ENCODE peak calls at places on chromosomes 4 and X, in five cellular contexts. Z is neural progenitor cell, B is Panc1, V is mesenchymal stem cell, E is gastrocnemius medialis. I is an unnamed sample.
A peak's percentile ranks its signal among the peaks of the same experiment; 100 is the strongest.

GRCh38 chr4:681736-682451 is 7.1 kb downstream of the SLC49A3 start:
- DNase-seq in E (no peak), Z (peak; percentile 63), B (no peak), V (no peak), I (peak; percentile 61)

GRCh38 chr4:3290476-3290875 is 2.3 kb upstream of the RGS12 start:
- DNase-seq in V (no peak), B (no peak), Z (no peak), E (peak; percentile 81), I (no peak)

GRCh38 chr4:129092636-129093172 is 635 bp downstream of the SCLT1 start:
- DNase-seq in V (peak; percentile 52), B (no peak), E (no peak), Z (no peak), I (no peak)

GRCh38 chrX:108018659-108019381 is 26.0 kb upstream of the VSIG1 start:
- DNase-seq in B (no peak), Z (no peak), V (no peak), E (no peak), I (no peak)

GRCh38 chrX:47224896-47225290 is 6.4 kb downstream of the CDK16 start:
- DNase-seq in E (no peak), B (no peak), V (no peak), Z (no peak), I (no peak)

GRCh38 chr4:87545052-87545451 is 15.9 kb upstream of the SPARCL1 start:
- DNase-seq in E (no peak), B (no peak), V (no peak), Z (no peak), I (no peak)

GRCh38 chr4:183639291-183639690 is 19.7 kb downstream of the RWDD4 start:
- DNase-seq in E (no peak), V (no peak), B (no peak), Z (no peak), I (no peak)

GRCh38 chr4:69754926-69755580 is 5.4 kb downstream of the SULT1B1 start:
- DNase-seq in E (no peak), B (no peak), V (no peak), Z (no peak), I (no peak)

GRCh38 chrX:104750146-104750699 is 184.2 kb downstream of the IL1RAPL2 start:
- DNase-seq in Z (no peak), B (no peak), E (no peak), V (no peak), I (no peak)

GRCh38 chr4:8435656-8436121 is 4.8 kb downstream of the ACOX3 start:
- DNase-seq in E (no peak), V (peak; percentile 35), Z (no peak), B (no peak), I (no peak)

GRCh38 chr4:53233396-53233795 is 132.5 kb downstream of the SCFD2 start:
- DNase-seq in B (no peak), Z (no peak), V (no peak), E (no peak), I (no peak)

DNA sequence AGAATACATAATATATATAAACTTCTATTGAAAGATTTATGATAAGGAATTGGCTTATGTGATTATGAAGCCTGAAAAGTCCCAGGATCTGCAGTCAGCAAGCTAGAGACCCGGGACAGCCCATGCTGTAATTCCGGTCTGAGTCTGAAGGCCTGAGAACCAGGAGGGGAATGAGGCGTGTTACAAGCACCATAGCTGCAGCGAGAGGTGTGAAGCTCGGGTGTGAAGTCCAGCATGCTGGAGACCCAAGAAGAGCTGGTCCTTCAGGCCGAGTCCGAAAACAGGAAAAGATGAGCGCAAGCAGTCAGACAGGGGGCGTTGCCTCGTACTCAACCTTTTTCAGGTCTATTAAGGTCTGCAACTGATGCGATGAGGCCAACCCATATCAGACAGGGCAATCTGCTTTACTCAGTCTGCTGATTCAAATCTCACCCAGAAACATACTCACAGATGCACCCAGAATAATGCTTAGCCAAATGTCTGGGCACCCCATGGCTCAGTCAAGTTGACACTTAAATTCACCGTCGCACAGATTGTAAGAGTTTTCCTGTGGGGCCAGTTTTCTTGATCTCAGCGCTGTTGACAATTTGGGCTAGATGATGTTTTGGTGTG is 40.4 kb downstream of the SMIM20 start:
- DNase-seq in B (no peak), Z (no peak), V (no peak), E (no peak), I (no peak)
- H3K4me1 ChIP-seq in B (no peaks in the 10 kb centered on the region), Z (peaks cover 45% of the 10 kb centered on the region), V (peaks cover 2% of the 10 kb centered on the region), E (no peaks in the 10 kb centered on the region), I (no peaks in the 10 kb centered on the region)

DNA sequence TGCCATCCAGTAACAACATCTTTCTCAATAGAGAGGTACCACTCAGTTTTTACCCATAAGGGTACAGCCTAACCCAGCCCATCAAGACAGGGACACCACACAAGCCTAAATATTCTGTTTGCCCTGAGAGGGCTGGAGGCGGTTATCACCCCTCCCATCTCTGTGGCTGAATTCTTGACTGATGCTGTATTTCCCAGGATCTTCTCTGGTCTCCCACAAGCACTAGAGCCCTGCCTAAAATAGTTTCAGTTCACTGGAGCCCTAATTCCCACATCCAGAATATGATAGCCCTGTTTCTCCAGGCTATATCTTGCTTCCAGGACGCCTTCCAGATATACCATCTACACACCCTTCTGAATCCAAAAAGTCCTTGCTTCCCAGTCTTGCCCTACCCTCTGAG is 91.6 kb upstream of the NMU start:
- DNase-seq in Z (no peak), B (no peak), E (no peak), V (no peak), I (no peak)
- H3K4me1 ChIP-seq in Z (no peaks in the 10 kb centered on the region), B (no peaks in the 10 kb centered on the region), E (no peaks in the 10 kb centered on the region), V (no peaks in the 10 kb centered on the region), I (no peaks in the 10 kb centered on the region)

GRCh38 chr4:27006646-27007045 is 146.0 kb downstream of the STIM2 start:
- DNase-seq in E (no peak), V (no peak), Z (no peak), B (no peak), I (no peak)
- H3K4me1 ChIP-seq in E (peaks cover 3% of the 10 kb centered on the region), V (no peaks in the 10 kb centered on the region), Z (no peaks in the 10 kb centered on the region), B (no peaks in the 10 kb centered on the region), I (peaks cover 3% of the 10 kb centered on the region)

GRCh38 chrX:13694983-13695382 is 6.1 kb downstream of the RAB9A start:
- DNase-seq in V (no peak), B (no peak), Z (no peak), E (no peak), I (no peak)
- H3K4me1 ChIP-seq in V (peaks cover 4% of the 10 kb centered on the region), B (peaks cover 3% of the 10 kb centered on the region), Z (peaks cover 23% of the 10 kb centered on the region), E (peaks cover 64% of the 10 kb centered on the region), I (peaks cover 27% of the 10 kb centered on the region)

GRCh38 chr4:146054676-146055075 is 116.1 kb upstream of the ZNF827 start:
- DNase-seq in E (no peak), Z (no peak), B (no peak), V (no peak), I (no peak)

GRCh38 chr4:146058531-146058930 is 117.0 kb upstream of the LSM6 start:
- DNase-seq in E (no peak), B (no peak), V (no peak), Z (no peak), I (no peak)

GRCh38 chr4:146049802-146050201 is 111.2 kb upstream of the ZNF827 start:
- DNase-seq in E (no peak), V (no peak), B (no peak), Z (no peak), I (no peak)

GRCh38 chr4:146051724-146052396 is 113.2 kb upstream of the ZNF827 start:
- DNase-seq in E (no peak), B (no peak), V (no peak), Z (no peak), I (no peak)

DNA sequence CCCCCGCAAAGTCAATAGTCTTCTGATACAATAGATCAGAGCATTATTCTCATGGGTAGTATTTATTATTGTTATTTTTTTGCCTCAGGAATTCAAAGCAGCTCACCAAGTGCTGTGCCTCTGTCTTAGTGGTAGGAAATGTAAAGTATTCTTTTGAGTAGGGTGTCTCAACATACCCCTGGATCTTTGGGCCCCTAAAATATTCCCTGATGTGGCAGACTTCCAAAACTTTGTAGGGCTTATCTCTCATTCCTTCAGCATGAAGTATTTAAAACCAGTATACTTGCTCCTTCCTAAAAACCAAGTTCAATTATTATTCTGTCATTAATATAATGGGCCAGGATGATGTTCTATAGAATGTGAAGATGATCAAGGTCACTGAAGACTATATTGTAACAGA is 115.3 kb upstream of the ZNF827 start:
- DNase-seq in V (no peak), Z (no peak), E (no peak), B (no peak), I (no peak)
- H3K4me1 ChIP-seq in V (no peaks in the 10 kb centered on the region), Z (no peaks in the 10 kb centered on the region), E (no peaks in the 10 kb centered on the region), B (no peaks in the 10 kb centered on the region), I (no peaks in the 10 kb centered on the region)

GRCh38 chr4:113639311-113639710 is 122.2 kb downstream of the CAMK2D start:
- DNase-seq in V (no peak), Z (no peak), E (no peak), B (no peak), I (no peak)

GRCh38 chr4:113637823-113638691 is 123.5 kb downstream of the CAMK2D start:
- DNase-seq in B (no peak), E (no peak), Z (peak; percentile 27), V (no peak), I (no peak)

GRCh38 chr4:113644398-113644797 is 117.1 kb downstream of the CAMK2D start:
- DNase-seq in Z (no peak), E (no peak), V (no peak), B (no peak), I (no peak)

GRCh38 chr4:113643505-113643904 is 118.0 kb downstream of the CAMK2D start:
- DNase-seq in Z (no peak), E (no peak), V (no peak), B (no peak), I (no peak)

GRCh38 chr4:113641025-113641431 is 120.5 kb downstream of the CAMK2D start:
- DNase-seq in E (no peak), V (no peak), B (no peak), Z (no peak), I (no peak)
- H3K4me1 ChIP-seq in E (peaks cover 77% of the 10 kb centered on the region), V (peaks cover 6% of the 10 kb centered on the region), B (peaks cover 61% of the 10 kb centered on the region), Z (peaks cover 15% of the 10 kb centered on the region), I (peaks cover 41% of the 10 kb centered on the region)

GRCh38 chrX:13081385-13082285 is 37.2 kb upstream of the FAM9C start:
- DNase-seq in V (no peak), E (no peak), Z (no peak), B (no peak), I (no peak)
- H3K4me1 ChIP-seq in V (peaks cover 4% of the 10 kb centered on the region), E (no peaks in the 10 kb centered on the region), Z (peaks cover 5% of the 10 kb centered on the region), B (peaks cover 3% of the 10 kb centered on the region), I (no peaks in the 10 kb centered on the region)

GRCh38 chrX:74262472-74263209 is 41.3 kb upstream of the ZCCHC13 start:
- DNase-seq in B (no peak), V (no peak), Z (peak; percentile 21), E (no peak), I (no peak)

DNA sequence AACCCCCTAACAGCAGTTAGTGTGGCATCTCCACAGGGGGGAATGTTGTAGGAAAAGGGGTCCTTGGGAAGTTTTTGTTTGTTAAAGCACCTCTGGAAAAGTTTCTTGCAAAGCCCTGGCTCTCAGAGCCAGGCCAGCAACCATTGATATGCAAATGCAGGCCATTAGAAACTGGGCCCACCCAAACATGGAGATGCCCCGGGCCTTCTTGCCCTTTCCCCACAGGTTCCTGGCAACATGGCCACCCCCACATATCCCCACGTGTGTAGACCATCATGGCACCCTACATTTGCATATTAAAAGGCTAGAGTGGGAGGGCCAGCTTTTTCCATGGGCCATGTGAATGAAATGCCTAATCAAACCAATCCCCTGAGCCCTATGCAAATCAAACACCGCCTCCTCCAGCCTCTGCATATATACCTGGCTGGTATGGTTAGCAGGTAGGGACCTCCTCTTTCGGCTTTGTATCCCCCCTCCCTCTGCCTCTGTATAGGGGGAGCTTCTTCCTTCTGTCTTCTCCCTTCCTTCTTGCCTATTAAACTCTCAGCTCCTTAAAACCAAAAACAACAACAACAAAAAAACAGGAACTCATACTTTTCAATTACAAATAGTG is 44.0 kb upstream of the ZCCHC13 start:
- DNase-seq in B (no peak), E (no peak), Z (no peak), V (no peak), I (no peak)
- H3K4me1 ChIP-seq in B (peaks cover 9% of the 10 kb centered on the region), E (no peaks in the 10 kb centered on the region), Z (no peaks in the 10 kb centered on the region), V (no peaks in the 10 kb centered on the region), I (peaks cover 3% of the 10 kb centered on the region)